ENCODE peak calls at places on chromosomes 12 and 14, in six cellular contexts. One of them, this sample, is unnamed.

GRCh38 chr14:99425272-99425681 is 55.4 kb downstream of the SETD3 start:
- DNase-seq in suprapubic skin: peak; percentile 69
- DNase-seq in stomach: peak; percentile 91
- DNase-seq in upper lobe of left lung: peak; percentile 75
- DNase-seq in breast epithelium: no peak
- DNase-seq in K562: no peak
- DNase-seq in this sample: no peak

GRCh38 chr12:132561784-132562156 is 48.6 kb downstream of the LRCOL1 start:
- DNase-seq in suprapubic skin: no peak
- DNase-seq in stomach: peak; percentile 36
- DNase-seq in upper lobe of left lung: no peak
- DNase-seq in breast epithelium: no peak
- DNase-seq in K562: peak; percentile 46
- DNase-seq in this sample: peak; percentile 74

GRCh38 chr12:109624467-109624866 is 50.9 kb downstream of the MVK start:
- DNase-seq in suprapubic skin: no peak
- DNase-seq in stomach: no peak
- DNase-seq in upper lobe of left lung: no peak
- DNase-seq in breast epithelium: no peak
- DNase-seq in K562: no peak
- DNase-seq in this sample: no peak

GRCh38 chr12:13425766-13426165 is 229.2 kb downstream of the EMP1 start:
- DNase-seq in suprapubic skin: no peak
- DNase-seq in stomach: no peak
- DNase-seq in upper lobe of left lung: no peak
- DNase-seq in breast epithelium: no peak
- DNase-seq in K562: no peak
- DNase-seq in this sample: no peak

GRCh38 chr12:49294086-49294803 is 702 bp upstream of the PRPH start:
- DNase-seq in suprapubic skin: no peak
- DNase-seq in stomach: no peak
- DNase-seq in upper lobe of left lung: no peak
- DNase-seq in breast epithelium: no peak
- DNase-seq in K562: no peak
- DNase-seq in this sample: no peak

GRCh38 chr12:67980391-67980790 is 8.9 kb upstream of the IFNG-AS1 start:
- DNase-seq in suprapubic skin: no peak
- DNase-seq in stomach: no peak
- DNase-seq in upper lobe of left lung: no peak
- DNase-seq in breast epithelium: no peak
- DNase-seq in K562: no peak
- DNase-seq in this sample: no peak

GRCh38 chr14:49923442-49923841 is 30.6 kb downstream of the ARF6 start:
- DNase-seq in suprapubic skin: no peak
- DNase-seq in stomach: no peak
- DNase-seq in upper lobe of left lung: no peak
- DNase-seq in breast epithelium: no peak
- DNase-seq in K562: no peak
- DNase-seq in this sample: no peak

GRCh38 chr12:13505224-13505623 is 308.7 kb downstream of the EMP1 start:
- DNase-seq in suprapubic skin: no peak
- DNase-seq in stomach: no peak
- DNase-seq in upper lobe of left lung: no peak
- DNase-seq in breast epithelium: no peak
- DNase-seq in K562: no peak
- DNase-seq in this sample: no peak

GRCh38 chr14:103561381-103562134 is 899 bp downstream of the BAG5 start:
- DNase-seq in suprapubic skin: peak; percentile 78
- DNase-seq in stomach: no peak
- DNase-seq in upper lobe of left lung: no peak
- DNase-seq in breast epithelium: no peak
- DNase-seq in K562: no peak
- DNase-seq in this sample: peak; percentile 55

GRCh38 chr14:90091393-90091792 is 29.6 kb downstream of the KCNK13 start:
- DNase-seq in suprapubic skin: no peak
- DNase-seq in stomach: no peak
- DNase-seq in upper lobe of left lung: no peak
- DNase-seq in breast epithelium: no peak
- DNase-seq in K562: no peak
- DNase-seq in this sample: no peak

GRCh38 chr12:28939427-28939826 is 209.7 kb upstream of the FAR2 start:
- DNase-seq in suprapubic skin: no peak
- DNase-seq in stomach: no peak
- DNase-seq in upper lobe of left lung: no peak
- DNase-seq in breast epithelium: no peak
- DNase-seq in K562: no peak
- DNase-seq in this sample: no peak

GRCh38 chr12:66241061-66242043 is 52.3 kb downstream of the IRAK3 start:
- DNase-seq in suprapubic skin: no peak
- DNase-seq in stomach: no peak
- DNase-seq in upper lobe of left lung: no peak
- DNase-seq in breast epithelium: no peak
- DNase-seq in K562: no peak
- DNase-seq in this sample: no peak

GRCh38 chr12:124376435-124376834 is 81.5 kb downstream of the RFLNA start:
- DNase-seq in suprapubic skin: no peak
- DNase-seq in stomach: no peak
- DNase-seq in upper lobe of left lung: peak; percentile 1
- DNase-seq in breast epithelium: no peak
- DNase-seq in K562: no peak
- DNase-seq in this sample: no peak

GRCh38 chr14:78022059-78022458 is 148.1 kb upstream of the NRXN3 start:
- DNase-seq in suprapubic skin: no peak
- DNase-seq in stomach: peak; percentile 67
- DNase-seq in upper lobe of left lung: no peak
- DNase-seq in breast epithelium: no peak
- DNase-seq in K562: peak; percentile 66
- DNase-seq in this sample: peak; percentile 12

GRCh38 chr12:1977109-1977508 is 27.1 kb downstream of the DCP1B start:
- DNase-seq in suprapubic skin: no peak
- DNase-seq in stomach: no peak
- DNase-seq in upper lobe of left lung: no peak
- DNase-seq in breast epithelium: no peak
- DNase-seq in K562: no peak
- DNase-seq in this sample: no peak

GRCh38 chr12:15701721-15702156 is 87.4 kb downstream of the EPS8 start:
- DNase-seq in suprapubic skin: no peak
- DNase-seq in stomach: no peak
- DNase-seq in upper lobe of left lung: no peak
- DNase-seq in breast epithelium: no peak
- DNase-seq in K562: no peak
- DNase-seq in this sample: no peak

GRCh38 chr14:34718750-34719304 is 4.4 kb upstream of the CFL2 start:
- DNase-seq in suprapubic skin: no peak
- DNase-seq in stomach: no peak
- DNase-seq in upper lobe of left lung: no peak
- DNase-seq in breast epithelium: no peak
- DNase-seq in K562: no peak
- DNase-seq in this sample: no peak

GRCh38 chr14:104119119-104119699 is 19.2 kb upstream of the KIF26A start:
- DNase-seq in suprapubic skin: peak; percentile 50
- DNase-seq in stomach: peak; percentile 23
- DNase-seq in upper lobe of left lung: peak; percentile 41
- DNase-seq in breast epithelium: peak; percentile 37
- DNase-seq in K562: no peak
- DNase-seq in this sample: no peak

GRCh38 chr14:63727736-63728728 is at the start of gene SGPP1:
- DNase-seq in suprapubic skin: peak; percentile 88
- DNase-seq in stomach: peak; percentile 78
- DNase-seq in upper lobe of left lung: peak; percentile 95
- DNase-seq in breast epithelium: peak; percentile 75
- DNase-seq in K562: peak; percentile 90
- DNase-seq in this sample: peak; percentile 86

GRCh38 chr14:95533391-95533821 is 1.4 kb upstream of the GLRX5 start:
- DNase-seq in suprapubic skin: no peak
- DNase-seq in stomach: no peak
- DNase-seq in upper lobe of left lung: no peak
- DNase-seq in breast epithelium: no peak
- DNase-seq in K562: no peak
- DNase-seq in this sample: no peak

GRCh38 chr12:26614217-26614616 is 218.8 kb downstream of the ITPR2 start:
- DNase-seq in suprapubic skin: no peak
- DNase-seq in stomach: no peak
- DNase-seq in upper lobe of left lung: no peak
- DNase-seq in breast epithelium: no peak
- DNase-seq in K562: peak; percentile 14
- DNase-seq in this sample: no peak

GRCh38 chr12:110039085-110039807 is 9.1 kb downstream of the C12orf76 start:
- DNase-seq in suprapubic skin: no peak
- DNase-seq in stomach: peak; percentile 43
- DNase-seq in upper lobe of left lung: no peak
- DNase-seq in breast epithelium: no peak
- DNase-seq in K562: no peak
- DNase-seq in this sample: no peak

GRCh38 chr14:68342216-68342615 is 450.7 kb downstream of the ZFP36L1 start:
- DNase-seq in suprapubic skin: no peak
- DNase-seq in stomach: no peak
- DNase-seq in upper lobe of left lung: no peak
- DNase-seq in breast epithelium: no peak
- DNase-seq in K562: no peak
- DNase-seq in this sample: no peak

GRCh38 chr12:53695148-53696138 is 19.6 kb upstream of the ATP5MC2 start:
- DNase-seq in suprapubic skin: no peak
- DNase-seq in stomach: peak; percentile 46
- DNase-seq in upper lobe of left lung: peak; percentile 87
- DNase-seq in breast epithelium: no peak
- DNase-seq in K562: peak; percentile 63
- DNase-seq in this sample: no peak

GRCh38 chr12:113853491-113853890 is 112.6 kb downstream of the RBM19 start:
- DNase-seq in suprapubic skin: no peak
- DNase-seq in stomach: no peak
- DNase-seq in upper lobe of left lung: no peak
- DNase-seq in breast epithelium: no peak
- DNase-seq in K562: no peak
- DNase-seq in this sample: no peak

GRCh38 chr12:79547735-79548347 is 142.9 kb downstream of the PAWR start:
- DNase-seq in suprapubic skin: no peak
- DNase-seq in stomach: no peak
- DNase-seq in upper lobe of left lung: no peak
- DNase-seq in breast epithelium: no peak
- DNase-seq in K562: peak; percentile 17
- DNase-seq in this sample: no peak
- TF ChIP-seq POLR2AphosphoS5 in suprapubic skin: no peak
- TF ChIP-seq POLR2AphosphoS5 in stomach: no peak
- TF ChIP-seq POLR2AphosphoS5 in upper lobe of left lung: no peak
- TF ChIP-seq POLR2AphosphoS5 in breast epithelium: no peak
- TF ChIP-seq POLR2AphosphoS5 in K562: no peak
- TF ChIP-seq POLR2AphosphoS5 in this sample: no peak

GRCh38 chr12:92552412-92553108 is 150.2 kb upstream of the PLEKHG7 start:
- DNase-seq in suprapubic skin: no peak
- DNase-seq in stomach: no peak
- DNase-seq in upper lobe of left lung: no peak
- DNase-seq in breast epithelium: no peak
- DNase-seq in K562: no peak
- DNase-seq in this sample: no peak
- TF ChIP-seq POLR2A in suprapubic skin: no peak
- TF ChIP-seq POLR2A in stomach: no peak
- TF ChIP-seq POLR2A in upper lobe of left lung: no peak
- TF ChIP-seq POLR2A in breast epithelium: no peak
- TF ChIP-seq POLR2A in K562: no peak
- TF ChIP-seq POLR2A in this sample: no peak

DNA sequence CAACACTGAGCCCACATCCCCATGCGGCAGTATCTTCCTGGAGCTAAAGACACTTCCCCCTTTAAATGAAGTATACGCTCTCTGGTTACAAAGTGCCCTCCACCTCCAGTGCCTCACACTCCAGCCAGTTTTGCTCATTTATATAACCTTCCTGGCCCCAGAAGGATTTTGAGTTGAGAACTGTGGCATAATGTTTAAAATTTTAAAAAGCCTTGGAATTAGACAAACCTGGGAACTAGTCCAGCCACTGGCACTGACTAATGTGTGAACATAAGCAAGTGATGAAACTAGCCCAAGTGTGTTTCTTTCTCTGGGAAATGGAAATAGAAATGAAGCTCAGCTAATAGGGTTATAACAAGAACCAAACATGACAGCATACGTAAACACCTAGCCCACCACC is 723.7 kb upstream of the USP15 start:
- DNase-seq in suprapubic skin: no peak
- DNase-seq in stomach: no peak
- DNase-seq in upper lobe of left lung: no peak
- DNase-seq in breast epithelium: no peak
- DNase-seq in K562: no peak
- DNase-seq in this sample: no peak
- TF ChIP-seq POLR2AphosphoS5 in suprapubic skin: no peak
- TF ChIP-seq POLR2AphosphoS5 in stomach: no peak
- TF ChIP-seq POLR2AphosphoS5 in upper lobe of left lung: no peak
- TF ChIP-seq POLR2AphosphoS5 in breast epithelium: no peak
- TF ChIP-seq POLR2AphosphoS5 in K562: no peak
- TF ChIP-seq POLR2AphosphoS5 in this sample: no peak

DNA sequence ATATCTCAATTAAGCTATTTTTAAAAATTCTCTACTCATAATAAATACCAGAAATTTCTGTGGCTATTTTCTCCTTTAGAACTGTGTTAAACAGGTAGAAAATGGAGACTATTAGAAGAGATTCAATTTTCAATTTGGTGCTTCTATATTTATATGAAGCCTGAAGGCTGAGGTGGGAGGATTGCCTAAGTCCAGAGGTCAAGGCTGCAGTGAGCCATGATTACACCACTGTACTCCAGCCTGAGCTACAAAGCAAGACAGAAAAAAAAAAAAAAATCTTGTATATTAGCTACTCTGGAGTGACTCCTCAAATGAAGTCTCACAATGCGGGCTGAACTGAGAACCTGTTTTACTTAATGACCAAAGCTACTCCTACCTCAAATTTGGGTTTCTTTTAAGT is 9.8 kb upstream of the DPF3 start:
- DNase-seq in suprapubic skin: no peak
- DNase-seq in stomach: no peak
- DNase-seq in upper lobe of left lung: no peak
- DNase-seq in breast epithelium: no peak
- DNase-seq in K562: no peak
- DNase-seq in this sample: no peak
- TF ChIP-seq POLR2A in suprapubic skin: no peak
- TF ChIP-seq POLR2A in stomach: no peak
- TF ChIP-seq POLR2A in upper lobe of left lung: no peak
- TF ChIP-seq POLR2A in breast epithelium: no peak
- TF ChIP-seq POLR2A in K562: no peak
- TF ChIP-seq POLR2A in this sample: no peak

GRCh38 chr14:51507556-51508511 is 143.9 kb upstream of the FRMD6 start:
- DNase-seq in suprapubic skin: no peak
- DNase-seq in stomach: no peak
- DNase-seq in upper lobe of left lung: peak; percentile 56
- DNase-seq in breast epithelium: no peak
- DNase-seq in K562: no peak
- DNase-seq in this sample: no peak
- TF ChIP-seq POLR2AphosphoS5 in suprapubic skin: no peak
- TF ChIP-seq POLR2AphosphoS5 in stomach: no peak
- TF ChIP-seq POLR2AphosphoS5 in upper lobe of left lung: no peak
- TF ChIP-seq POLR2AphosphoS5 in breast epithelium: peak; percentile 41
- TF ChIP-seq POLR2AphosphoS5 in K562: no peak
- TF ChIP-seq POLR2AphosphoS5 in this sample: no peak

GRCh38 chr14:24224618-24225071 is 7.5 kb downstream of the NEDD8 start:
- DNase-seq in suprapubic skin: no peak
- DNase-seq in stomach: no peak
- DNase-seq in upper lobe of left lung: no peak
- DNase-seq in breast epithelium: no peak
- DNase-seq in K562: no peak
- DNase-seq in this sample: no peak
- TF ChIP-seq POLR2A in suprapubic skin: no peak
- TF ChIP-seq POLR2A in stomach: no peak
- TF ChIP-seq POLR2A in upper lobe of left lung: no peak
- TF ChIP-seq POLR2A in breast epithelium: no peak
- TF ChIP-seq POLR2A in K562: no peak
- TF ChIP-seq POLR2A in this sample: no peak

GRCh38 chr12:89384050-89384749 is 31.9 kb upstream of the DUSP6 start:
- DNase-seq in suprapubic skin: peak; percentile 71
- DNase-seq in stomach: peak; percentile 62
- DNase-seq in upper lobe of left lung: no peak
- DNase-seq in breast epithelium: peak; percentile 54
- DNase-seq in K562: no peak
- DNase-seq in this sample: no peak
- TF ChIP-seq POLR2AphosphoS5 in suprapubic skin: peak; percentile 46
- TF ChIP-seq POLR2AphosphoS5 in stomach: no peak
- TF ChIP-seq POLR2AphosphoS5 in upper lobe of left lung: peak; percentile 31
- TF ChIP-seq POLR2AphosphoS5 in breast epithelium: no peak
- TF ChIP-seq POLR2AphosphoS5 in K562: no peak
- TF ChIP-seq POLR2AphosphoS5 in this sample: no peak

This sample was measured in GM12892.